ENCODE peak calls at places on chromosome 18, in seven cellular contexts. W is right atrium auricular region, G is brain microvascular endothelial cell, Z is NCI-H1105, D is iPS DF 6.9, E is NCI-H69, N is ACHN. M is an unnamed sample.

GRCh38 chr18:3027301-3027700 is 14.4 kb upstream of the LPIN2 start:
- DNase-seq in D (no peak), N (no peak), W (no peak), G (no peak), E (no peak), Z (no peak), M (no peak)

GRCh38 chr18:33751613-33752221 is 173.7 kb downstream of the ASXL3 start:
- DNase-seq in E (peak; percentile 90), N (peak; percentile 14), Z (peak; percentile 60), W (no peak), D (no peak), G (no peak), M (no peak)

GRCh38 chr18:51340332-51340731 is 142.9 kb upstream of the MEX3C start:
- DNase-seq in W (no peak), G (no peak), D (no peak), E (no peak), Z (no peak), N (no peak), M (no peak)

GRCh38 chr18:69002233-69002632 is 204.4 kb downstream of the CCDC102B start:
- DNase-seq in Z (no peak), N (peak; percentile 2), G (no peak), D (no peak), E (peak; percentile 36), W (no peak), M (no peak)

GRCh38 chr18:21141678-21142422 is 30.2 kb upstream of the ROCK1 start:
- DNase-seq in E (no peak), D (no peak), N (no peak), W (no peak), Z (no peak), G (no peak), M (no peak)

GRCh38 chr18:35459997-35460396 is 37.8 kb downstream of the INO80C start:
- DNase-seq in N (no peak), W (no peak), G (no peak), Z (no peak), D (no peak), E (no peak), M (no peak)

GRCh38 chr18:23406271-23406787 is 46.8 kb upstream of the RIOK3 start:
- DNase-seq in Z (no peak), D (no peak), N (no peak), W (no peak), G (peak; percentile 71), E (no peak), M (no peak)

GRCh38 chr18:75407468-75408437 is 19.8 kb downstream of the SMIM21 start:
- DNase-seq in W (no peak), G (no peak), D (peak; percentile 29), N (peak; percentile 32), E (peak; percentile 49), Z (no peak), M (no peak)